ENCODE peak calls at places on chromosomes 12 and 14, in ten cellular contexts. E is nucleus accumbens; D is caudate nucleus; R is D341Med; P is neuronal stem cell; Y is mucosa of gallbladder; B is NCI-H2029 treated with DMSO at 0.1 percent for 48 hours; Q is Kasumi-1; H is CD4-positive, alpha-beta T cell; A is Caki2. V is an unnamed sample.

GRCh38 chr14:100020623-100021022 is 44.6 kb upstream of the EVL start:
- DNase-seq in Y (no peak), H (no peak), A (no peak), Q (no peak), B (no peak), P (no peak), R (no peak), E (no peak), D (no peak), V (no peak)

GRCh38 chr12:115623764-115624334 is 653.6 kb downstream of the MED13L start:
- DNase-seq in Y (no peak), H (no peak), Q (no peak), A (no peak), E (no peak), D (no peak), P (peak), B (no peak), R (no peak), V (no peak)

GRCh38 chr12:15712823-15713663 is 76.1 kb downstream of the EPS8 start:
- DNase-seq in P (no peak), H (no peak), Y (peak), D (no peak), R (no peak), B (no peak), Q (no peak), A (peak), E (no peak), V (no peak)

GRCh38 chr12:130860311-130860710 is 11.6 kb upstream of the RAN start:
- DNase-seq in Y (no peak), R (no peak), B (no peak), Q (no peak), D (no peak), A (no peak), P (no peak), H (no peak), E (no peak), V (no peak)

GRCh38 chr14:75542585-75543091 is 20.4 kb downstream of the BATF start:
- DNase-seq in R (no peak), H (peak), D (peak), Y (peak), B (no peak), A (no peak), E (no peak), P (no peak), Q (peak), V (no peak)

GRCh38 chr12:123900898-123901376 is 71.7 kb downstream of the CCDC92 start:
- DNase-seq in H (no peak), D (no peak), E (no peak), B (no peak), Q (peak), R (no peak), A (no peak), Y (no peak), P (no peak), V (no peak)

GRCh38 chr14:32472081-32472480 is 143.0 kb downstream of the AKAP6 start:
- DNase-seq in E (no peak), Q (no peak), P (no peak), Y (no peak), B (no peak), R (no peak), D (no peak), H (no peak), A (no peak), V (no peak)

GRCh38 chr12:99918003-99918402 is 66.7 kb downstream of the ANKS1B start:
- DNase-seq in E (no peak), P (no peak), Y (no peak), B (no peak), D (no peak), Q (no peak), R (no peak), H (no peak), A (no peak), V (no peak)

GRCh38 chr14:55122441-55122986 is 6.5 kb upstream of the LGALS3 start:
- DNase-seq in Y (peak), A (no peak), P (no peak), Q (no peak), E (no peak), B (peak), H (no peak), D (no peak), R (no peak), V (no peak)

GRCh38 chr14:35347323-35348043 is 55.3 kb downstream of the PSMA6 start:
- DNase-seq in B (peak), R (peak), H (no peak), Q (no peak), D (no peak), E (no peak), Y (no peak), A (no peak), P (no peak), V (no peak)

GRCh38 chr12:48998497-48999353 is 450 bp downstream of the DDN start:
- DNase-seq in D (peak), B (no peak), H (no peak), R (no peak), Y (no peak), Q (peak), E (peak), P (no peak), A (no peak), V (no peak)

GRCh38 chr14:68412505-68413496 is 380.1 kb downstream of the ZFP36L1 start:
- DNase-seq in H (no peak), Q (no peak), Y (no peak), P (no peak), B (no peak), E (no peak), R (no peak), A (peak), D (no peak), V (no peak)

GRCh38 chr12:76308866-76309265 is 39.3 kb downstream of the BBS10 start:
- DNase-seq in A (no peak), H (no peak), E (no peak), Y (no peak), P (no peak), R (no peak), B (no peak), D (no peak), Q (no peak), V (no peak)

GRCh38 chr14:32481707-32482106 is 152.6 kb downstream of the AKAP6 start:
- DNase-seq in R (no peak), B (no peak), Q (peak), A (no peak), P (no peak), E (no peak), Y (no peak), D (no peak), H (no peak), V (no peak)

GRCh38 chr12:59500335-59500734 is 95.5 kb upstream of the SLC16A7 start:
- DNase-seq in H (no peak), Y (no peak), P (no peak), Q (no peak), A (no peak), R (no peak), D (no peak), E (no peak), B (no peak), V (no peak)

GRCh38 chr12:25906651-25907340 is 51.7 kb upstream of the RASSF8 start:
- DNase-seq in H (no peak), E (no peak), B (no peak), Q (peak), Y (no peak), R (no peak), A (no peak), D (no peak), P (no peak), V (no peak)

GRCh38 chr14:96624661-96625435 is 122.7 kb downstream of the PAPOLA start:
- DNase-seq in Y (no peak), H (no peak), P (no peak), B (no peak), A (no peak), Q (no peak), D (no peak), E (no peak), R (no peak), V (peak)

GRCh38 chr12:91582799-91583198 is 400.2 kb upstream of the DCN start:
- DNase-seq in P (no peak), A (no peak), E (no peak), B (no peak), H (no peak), D (no peak), Q (no peak), Y (no peak), R (no peak), V (no peak)

GRCh38 chr12:56927281-56927680 is 6.9 kb downstream of the SDR9C7 start:
- DNase-seq in H (no peak), Y (no peak), B (no peak), D (no peak), A (no peak), R (no peak), Q (no peak), P (no peak), E (no peak), V (no peak)

GRCh38 chr14:76274324-76274723 is 101.6 kb upstream of the ESRRB start:
- DNase-seq in Q (no peak), R (no peak), H (no peak), P (no peak), B (no peak), A (no peak), E (no peak), D (no peak), Y (no peak), V (no peak)

GRCh38 chr14:58816416-58817115 is 178.8 kb downstream of the DACT1 start:
- DNase-seq in H (no peak), P (no peak), B (no peak), A (no peak), Y (no peak), Q (no peak), R (no peak), D (no peak), E (no peak), V (no peak)

GRCh38 chr14:37195327-37195726 is 2.4 kb upstream of the MIPOL1 start:
- DNase-seq in Y (no peak), Q (no peak), P (no peak), A (no peak), B (no peak), R (no peak), H (no peak), E (no peak), D (no peak), V (no peak)

GRCh38 chr12:57989837-57990236 is 48.5 kb downstream of the ATP23 start:
- DNase-seq in Y (no peak), Q (no peak), H (no peak), E (no peak), D (no peak), R (no peak), B (no peak), A (no peak), P (no peak), V (no peak)

GRCh38 chr14:100534528-100535286 is 52.5 kb downstream of the BEGAIN start:
- DNase-seq in Q (no peak), E (no peak), Y (peak), A (no peak), P (no peak), R (no peak), D (no peak), B (no peak), H (no peak), V (peak)

GRCh38 chr12:113514602-113515001 is 42.9 kb upstream of the LHX5 start:
- DNase-seq in B (no peak), Y (no peak), E (no peak), Q (no peak), R (no peak), D (no peak), A (no peak), H (no peak), P (no peak), V (no peak)

GRCh38 chr14:26841361-26841760 is 243.5 kb upstream of the NOVA1 start:
- DNase-seq in R (no peak), H (no peak), D (no peak), E (no peak), B (no peak), Y (no peak), Q (no peak), P (no peak), A (peak), V (no peak)

GRCh38 chr12:14841761-14842160 is 1.6 kb downstream of the ART4 start:
- DNase-seq in H (no peak), Y (peak), E (no peak), B (no peak), P (no peak), D (no peak), A (peak), R (no peak), Q (no peak), V (no peak)

GRCh38 chr12:53571295-53571694 is 54.9 kb downstream of the ATF7 start:
- DNase-seq in A (no peak), Y (no peak), R (no peak), Q (no peak), D (no peak), B (no peak), E (no peak), P (no peak), H (no peak), V (no peak)

GRCh38 chr14:92600318-92601053 is 86.9 kb downstream of the RIN3 start:
- DNase-seq in A (peak), R (no peak), Y (no peak), Q (peak), E (no peak), B (no peak), P (no peak), D (no peak), H (no peak), V (no peak)

GRCh38 chr12:1870998-1871917 is 47.2 kb downstream of the CACNA2D4 start:
- DNase-seq in A (no peak), E (no peak), Q (no peak), P (no peak), D (no peak), B (no peak), Y (no peak), H (no peak), R (no peak), V (no peak)

GRCh38 chr14:79028281-79028680 is 858.1 kb downstream of the NRXN3 start:
- DNase-seq in P (no peak), Q (peak), H (no peak), D (no peak), B (no peak), E (no peak), R (no peak), A (no peak), Y (no peak), V (no peak)